ENCODE peak calls at places on chromosome 20, in seven cellular contexts. One of them, this sample, is unnamed.

GRCh38 chr20:54212226-54212625 is 4.3 kb downstream of the PFDN4 start:
- DNase-seq in endothelial cell: no peak
- DNase-seq in DMS 273 treated with DMSO at 0.1 percent for 48 hours: no peak
- DNase-seq in HEK293T: no peak
- DNase-seq in SW 1271: no peak
- DNase-seq in mammary epithelial cell: no peak
- DNase-seq in smooth muscle cell of the brain vasculature: peak; percentile 20
- DNase-seq in this sample: no peak

GRCh38 chr20:53872081-53872541 is 198.3 kb downstream of the BCAS1 start:
- DNase-seq in endothelial cell: no peak
- DNase-seq in DMS 273 treated with DMSO at 0.1 percent for 48 hours: no peak
- DNase-seq in HEK293T: no peak
- DNase-seq in SW 1271: no peak
- DNase-seq in mammary epithelial cell: no peak
- DNase-seq in smooth muscle cell of the brain vasculature: no peak
- DNase-seq in this sample: no peak

GRCh38 chr20:32358883-32359632 is 927 bp downstream of the ASXL1 start:
- DNase-seq in endothelial cell: peak; percentile 71
- DNase-seq in DMS 273 treated with DMSO at 0.1 percent for 48 hours: no peak
- DNase-seq in HEK293T: peak; percentile 71
- DNase-seq in SW 1271: peak; percentile 75
- DNase-seq in mammary epithelial cell: peak; percentile 44
- DNase-seq in smooth muscle cell of the brain vasculature: no peak
- DNase-seq in this sample: no peak

GRCh38 chr20:58980711-58981563 is at the start of gene NELFCD:
- DNase-seq in endothelial cell: peak; percentile 96
- DNase-seq in DMS 273 treated with DMSO at 0.1 percent for 48 hours: peak; percentile 62
- DNase-seq in HEK293T: peak; percentile 99
- DNase-seq in SW 1271: peak; percentile 86
- DNase-seq in mammary epithelial cell: peak; percentile 74
- DNase-seq in smooth muscle cell of the brain vasculature: peak; percentile 53
- DNase-seq in this sample: peak; percentile 8

GRCh38 chr20:4470375-4470774 is 251.3 kb upstream of the PRND start:
- DNase-seq in endothelial cell: no peak
- DNase-seq in DMS 273 treated with DMSO at 0.1 percent for 48 hours: no peak
- DNase-seq in HEK293T: no peak
- DNase-seq in SW 1271: no peak
- DNase-seq in mammary epithelial cell: no peak
- DNase-seq in smooth muscle cell of the brain vasculature: no peak
- DNase-seq in this sample: peak; percentile 91

GRCh38 chr20:37520417-37520751 is 666 bp upstream of the NNAT start:
- DNase-seq in endothelial cell: no peak
- DNase-seq in DMS 273 treated with DMSO at 0.1 percent for 48 hours: no peak
- DNase-seq in HEK293T: no peak
- DNase-seq in SW 1271: no peak
- DNase-seq in mammary epithelial cell: no peak
- DNase-seq in smooth muscle cell of the brain vasculature: no peak
- DNase-seq in this sample: no peak

GRCh38 chr20:37804584-37805566 is 98.1 kb upstream of the VSTM2L start:
- DNase-seq in endothelial cell: no peak
- DNase-seq in DMS 273 treated with DMSO at 0.1 percent for 48 hours: no peak
- DNase-seq in HEK293T: no peak
- DNase-seq in SW 1271: no peak
- DNase-seq in mammary epithelial cell: no peak
- DNase-seq in smooth muscle cell of the brain vasculature: no peak
- DNase-seq in this sample: no peak

GRCh38 chr20:3313681-3314080 is 74.7 kb upstream of the SLC4A11 start:
- DNase-seq in endothelial cell: no peak
- DNase-seq in DMS 273 treated with DMSO at 0.1 percent for 48 hours: no peak
- DNase-seq in HEK293T: no peak
- DNase-seq in SW 1271: no peak
- DNase-seq in mammary epithelial cell: no peak
- DNase-seq in smooth muscle cell of the brain vasculature: no peak
- DNase-seq in this sample: no peak

GRCh38 chr20:13868331-13868730 is 83.5 kb downstream of the NDUFAF5 start:
- DNase-seq in endothelial cell: no peak
- DNase-seq in DMS 273 treated with DMSO at 0.1 percent for 48 hours: no peak
- DNase-seq in HEK293T: no peak
- DNase-seq in SW 1271: no peak
- DNase-seq in mammary epithelial cell: peak; percentile 57
- DNase-seq in smooth muscle cell of the brain vasculature: no peak
- DNase-seq in this sample: no peak